ENCODE peak calls at places on chromosomes 2 and 18, in seven cellular contexts. F, C, L, N, E, H and P are unnamed samples. For H3K9me3 and H3K27me3, the result is how much of the 10 kb centered on the place peaks cover.

GRCh38 chr2:45483997-45484396 is 127.1 kb downstream of the SRBD1 start:
- DNase-seq in N (peak), L (no peak), E (no peak), H (no peak), C (no peak), F (no peak), P (no peak)

GRCh38 chr2:200695178-200695930 is 109.5 kb downstream of the AOX1 start:
- DNase-seq in L (no peak), E (no peak), F (no peak), N (no peak), H (no peak), C (no peak), P (no peak)

GRCh38 chr2:128310761-128311160 is 7.9 kb downstream of the HS6ST1 start:
- DNase-seq in E (no peak), F (peak), N (no peak), C (no peak), L (no peak), H (no peak), P (peak)

GRCh38 chr2:32981612-32982011 is 34.9 kb downstream of the LTBP1 start:
- DNase-seq in C (no peak), N (no peak), H (no peak), F (no peak), L (no peak), E (no peak), P (no peak)

GRCh38 chr2:207683879-207684627 is 27.4 kb upstream of the CCNYL1 start:
- DNase-seq in N (peak), H (peak), F (no peak), E (peak), L (no peak), C (peak), P (no peak)

GRCh38 chr18:58820251-58820650 is 44.4 kb upstream of the ZNF532 start:
- DNase-seq in N (no peak), E (no peak), F (no peak), L (no peak), C (no peak), H (no peak), P (no peak)

GRCh38 chr2:121171625-121172119 is 113.3 kb downstream of the TFCP2L1 start:
- DNase-seq in L (no peak), N (no peak), F (no peak), H (no peak), E (no peak), C (no peak), P (no peak)

GRCh38 chr2:42366411-42366810 is 5.4 kb upstream of the COX7A2L start:
- DNase-seq in C (no peak), F (no peak), H (no peak), L (no peak), N (no peak), E (no peak), P (no peak)

GRCh38 chr18:5380581-5380980 is 85.1 kb upstream of the ZBTB14 start:
- DNase-seq in F (no peak), E (no peak), L (no peak), H (no peak), C (no peak), N (no peak), P (no peak)

DNA sequence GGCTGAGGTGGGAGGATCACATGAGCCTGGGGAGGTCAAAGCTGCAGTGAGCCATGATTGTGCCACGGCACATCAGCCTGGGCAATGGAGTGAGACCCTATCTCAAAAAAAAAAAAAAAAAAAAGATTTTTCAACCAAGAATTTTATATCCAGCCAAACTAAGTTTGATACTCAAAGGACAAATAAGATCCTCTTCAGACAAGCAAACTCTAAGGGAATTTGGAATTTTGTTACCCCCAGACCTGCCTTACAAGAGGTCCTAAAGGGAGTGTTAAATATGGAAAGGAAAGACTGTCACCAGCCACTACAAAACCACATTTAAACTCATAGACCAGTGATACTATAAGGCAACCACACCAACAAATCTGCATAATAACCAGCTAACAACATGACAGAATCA is 67.5 kb downstream of the WDPCP start:
- DNase-seq in C (no peak), N (no peak), E (no peak), H (no peak), F (no peak), L (no peak), P (no peak)
- H3K9me3 ChIP-seq in C (under half), N (under half), E (under half), H (under half), F (under half), L (under half), P (under half)

GRCh38 chr2:136994793-136995192 is 229.4 kb downstream of the THSD7B start:
- DNase-seq in E (no peak), H (no peak), L (no peak), N (no peak), C (no peak), F (no peak), P (no peak)
- H3K27me3 ChIP-seq in E (under half), H (under half), L (under half), N (under half), C (under half), F (under half), P (under half)

GRCh38 chr2:19503915-19504314 is 145.5 kb upstream of the OSR1 start:
- DNase-seq in L (no peak), H (no peak), F (no peak), N (no peak), E (no peak), C (no peak), P (no peak)
- H3K9me3 ChIP-seq in L (under half), H (under half), F (under half), N (under half), E (under half), C (under half), P (under half)

GRCh38 chr2:179764710-179765109 is 96.7 kb downstream of the ZNF385B start:
- DNase-seq in H (no peak), F (no peak), L (no peak), E (no peak), C (no peak), N (no peak), P (no peak)
- H3K27me3 ChIP-seq in H (under half), F (under half), L (under half), E (under half), C (under half), N (under half), P (under half)

GRCh38 chr2:52629944-52630343 is 1137.7 kb upstream of the CHAC2 start:
- DNase-seq in F (no peak), C (no peak), H (no peak), L (no peak), N (no peak), E (no peak), P (no peak)
- H3K9me3 ChIP-seq in F (under half), C (under half), H (under half), L (under half), N (under half), E (under half), P (under half)

GRCh38 chr2:26577442-26578433 is 63.4 kb downstream of the CIB4 start:
- DNase-seq in H (peak), F (peak), N (peak), C (peak), L (peak), E (peak), P (peak)

GRCh38 chr2:26574066-26574899 is 66.9 kb downstream of the CIB4 start:
- DNase-seq in E (no peak), H (no peak), C (no peak), N (no peak), L (no peak), F (no peak), P (no peak)

GRCh38 chr2:26576565-26577441 is 64.4 kb downstream of the CIB4 start:
- DNase-seq in E (no peak), C (no peak), H (no peak), L (no peak), N (no peak), F (no peak), P (no peak)

GRCh38 chr2:26574900-26575560 is 66.1 kb downstream of the CIB4 start:
- DNase-seq in H (no peak), N (no peak), C (no peak), L (no peak), E (no peak), F (no peak), P (no peak)

DNA sequence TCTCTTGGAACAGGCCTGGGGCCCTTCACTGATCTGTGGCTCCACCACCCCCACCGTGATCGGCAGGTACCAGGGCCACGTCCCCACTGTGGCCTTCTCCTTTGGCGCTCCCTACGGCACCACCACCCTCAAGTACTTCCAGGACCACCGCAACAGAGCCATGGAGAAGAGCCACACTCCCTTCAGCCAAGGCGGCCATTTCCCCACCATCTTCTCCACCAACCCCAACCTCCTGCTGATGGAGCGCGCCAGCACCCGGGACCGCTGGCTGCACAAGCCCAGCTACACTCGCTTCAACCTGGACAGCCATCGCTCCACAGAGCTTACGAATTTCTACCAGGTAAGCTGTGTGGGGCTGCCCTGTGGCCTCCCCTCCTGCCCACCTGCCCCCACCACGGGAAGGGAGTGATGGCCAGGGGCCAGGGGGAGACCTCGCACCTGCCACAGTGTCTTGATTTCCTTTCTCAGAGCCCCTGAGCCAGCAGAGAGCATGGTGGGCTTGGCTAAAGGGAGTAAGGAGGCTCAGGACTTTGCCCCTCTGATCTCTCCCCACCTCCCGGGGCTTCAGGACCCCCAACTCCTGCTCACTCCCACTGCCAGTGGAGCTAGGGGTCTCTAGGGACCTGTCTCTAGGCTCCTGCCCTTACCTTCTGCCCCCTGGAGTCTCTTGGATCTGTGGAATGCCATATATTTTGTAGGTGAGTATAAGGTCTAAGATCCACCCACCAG is 65.2 kb downstream of the CIB4 start:
- DNase-seq in H (no peak), F (no peak), N (no peak), E (no peak), C (no peak), L (no peak), P (no peak)
- H3K27me3 ChIP-seq in H (under half), F (under half), N (half or more), E (under half), C (under half), L (under half), P (under half)

DNA sequence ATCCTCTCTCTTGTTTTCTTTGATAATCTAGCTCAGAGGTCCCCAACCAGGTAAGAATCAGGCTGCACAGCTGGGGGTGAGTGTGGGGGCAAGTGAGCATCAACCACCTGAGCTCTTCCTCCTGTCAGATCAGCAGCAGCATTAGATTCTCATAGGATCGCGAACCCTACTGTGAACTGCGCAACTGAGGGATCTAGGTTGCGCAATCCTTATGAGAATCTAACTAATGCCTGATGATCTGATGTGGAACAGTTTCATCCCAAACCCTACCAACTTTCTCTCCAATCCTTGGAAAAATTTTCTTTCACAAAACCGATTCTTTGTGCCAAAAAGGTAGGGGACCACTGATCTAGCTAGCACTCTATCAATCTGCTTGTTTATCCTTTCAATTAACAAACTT is 678.3 kb downstream of the CBLN2 start:
- DNase-seq in C (no peak), L (no peak), N (no peak), F (no peak), E (no peak), H (no peak), P (no peak)
- H3K9me3 ChIP-seq in C (under half), L (under half), N (under half), F (under half), E (under half), H (under half), P (under half)

DNA sequence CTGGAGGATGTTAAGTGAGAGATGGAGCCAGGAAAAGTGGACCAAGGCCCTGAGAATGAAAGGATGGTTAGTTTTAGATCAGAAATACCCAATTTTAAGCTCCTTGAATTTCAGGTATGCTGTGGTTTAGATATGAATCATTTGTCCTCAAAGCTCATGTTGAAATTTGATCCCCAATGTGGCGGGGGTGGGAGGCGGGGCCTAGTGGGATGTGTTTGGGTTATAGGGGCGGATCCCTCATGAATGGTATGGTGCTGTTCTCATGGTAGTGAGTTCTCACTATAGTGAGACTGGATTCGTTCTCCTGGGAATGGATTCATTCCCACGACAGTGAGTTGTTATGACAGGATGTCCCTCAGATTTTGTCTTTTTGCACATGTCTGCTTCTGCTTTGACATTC is 11.4 kb downstream of the MYO5B start:
- DNase-seq in N (peak), H (no peak), L (no peak), F (no peak), E (no peak), C (no peak), P (no peak)
- H3K27me3 ChIP-seq in N (under half), H (under half), L (under half), F (under half), E (under half), C (under half), P (under half)

GRCh38 chr18:8757598-8757997 is 52.2 kb downstream of the MTCL1 start:
- DNase-seq in F (no peak), L (no peak), E (no peak), H (no peak), N (no peak), C (no peak), P (no peak)

GRCh38 chr18:8754995-8755955 is 49.9 kb downstream of the MTCL1 start:
- DNase-seq in E (peak), C (no peak), H (no peak), L (no peak), N (peak), F (no peak), P (peak)

GRCh38 chr18:8756571-8756970 is 51.2 kb downstream of the MTCL1 start:
- DNase-seq in H (no peak), E (no peak), F (no peak), C (no peak), L (no peak), N (no peak), P (no peak)

GRCh38 chr18:8760984-8761383 is 55.6 kb downstream of the MTCL1 start:
- DNase-seq in E (no peak), F (no peak), L (no peak), C (no peak), H (no peak), N (no peak), P (no peak)

DNA sequence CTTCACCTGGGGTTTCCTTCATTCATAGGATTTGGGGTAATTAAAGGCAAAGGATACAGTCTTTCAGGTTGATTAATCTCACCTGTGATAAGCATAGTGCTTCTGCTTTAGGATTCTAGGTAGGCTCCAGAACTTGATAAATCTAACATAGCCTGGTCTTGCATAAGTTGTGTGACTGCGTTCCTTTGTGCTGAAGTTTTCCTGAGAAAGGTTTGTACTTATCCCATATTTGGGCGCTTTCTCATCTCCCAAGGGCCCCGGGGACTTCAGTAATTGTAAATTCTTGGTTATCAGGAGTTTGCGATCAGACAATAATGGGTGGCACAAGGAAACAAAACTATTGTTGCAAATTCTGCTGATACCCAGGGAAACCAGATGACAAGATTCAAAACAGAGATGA is 53.1 kb downstream of the MTCL1 start:
- DNase-seq in L (no peak), E (no peak), H (no peak), C (no peak), N (no peak), F (no peak), P (no peak)
- H3K9me3 ChIP-seq in L (under half), E (under half), H (under half), C (under half), N (under half), F (under half), P (under half)